ENCODE peak calls at places on chromosomes 13 and 19, in four cellular contexts. A, C, W and O are unnamed samples.

GRCh38 chr13:26867451-26868067 is 107.0 kb upstream of the GPR12 start:
- DNase-seq in A (peak), C (peak), W (no peak), O (no peak)

GRCh38 chr13:94192576-94192975 is 286.9 kb downstream of the DCT start:
- DNase-seq in A (peak), C (no peak), W (peak), O (no peak)

GRCh38 chr13:21106089-21106488 is 44.7 kb upstream of the LATS2 start:
- DNase-seq in A (peak), C (no peak), W (peak), O (peak)

GRCh38 chr19:42196011-42197001 is 21.2 kb downstream of the DEDD2 start:
- DNase-seq in A (no peak), C (no peak), W (no peak), O (no peak)

GRCh38 chr19:38020331-38020730 is 113.3 kb downstream of the SIPA1L3 start:
- DNase-seq in A (no peak), C (peak), W (no peak), O (no peak)

GRCh38 chr13:49022472-49023144 is 46.9 kb downstream of the FNDC3A start:
- DNase-seq in A (peak), C (no peak), W (no peak), O (no peak)

GRCh38 chr19:7199613-7200533 is 94.3 kb downstream of the INSR start:
- DNase-seq in A (no peak), C (no peak), W (no peak), O (no peak)

GRCh38 chr19:4911786-4912672 is 2.7 kb downstream of the UHRF1 start:
- DNase-seq in A (peak), C (peak), W (peak), O (peak)

GRCh38 chr13:33934343-33934742 is 116.4 kb downstream of the RFC3 start:
- DNase-seq in A (no peak), C (no peak), W (no peak), O (no peak)

GRCh38 chr13:28494861-28495585 is at the start of gene FLT1:
- DNase-seq in A (peak), C (peak), W (no peak), O (no peak)

GRCh38 chr19:28010656-28011055 is 1202.3 kb downstream of the UQCRFS1 start:
- DNase-seq in A (no peak), C (no peak), W (no peak), O (no peak)

GRCh38 chr13:64453831-64454230 is 2776.3 kb downstream of the PCDH9 start:
- DNase-seq in A (peak), C (peak), W (no peak), O (no peak)

GRCh38 chr13:20654156-20654555 is 49.3 kb upstream of the IL17D start:
- DNase-seq in A (peak), C (peak), W (no peak), O (no peak)

GRCh38 chr13:39509616-39510015 is 93.4 kb downstream of the LHFPL6 start:
- DNase-seq in A (no peak), C (no peak), W (no peak), O (no peak)

GRCh38 chr19:18379803-18380747 is 5.9 kb upstream of the GDF15 start:
- DNase-seq in A (peak), C (no peak), W (peak), O (no peak)